ENCODE peak calls at places on chromosome 18, in eight cellular contexts. X, Y, O, L, K, C, P and H are unnamed samples.

GRCh38 chr18:9421096-9421495 is 54.2 kb upstream of the RALBP1 start:
- DNase-seq in X (no peak), Y (no peak), O (no peak), L (no peak), K (no peak), C (no peak), P (no peak), H (no peak)

GRCh38 chr18:32566960-32567359 is 96.3 kb upstream of the GAREM1 start:
- DNase-seq in X (no peak), Y (no peak), O (no peak), L (no peak), K (no peak), C (no peak), P (no peak), H (no peak)

GRCh38 chr18:66616523-66616983 is 12.7 kb upstream of the CDH19 start:
- DNase-seq in X (peak), Y (no peak), O (no peak), L (no peak), K (no peak), C (no peak), P (no peak), H (no peak)

GRCh38 chr18:73136134-73136533 is 268.3 kb upstream of the NETO1 start:
- DNase-seq in X (no peak), Y (no peak), O (no peak), L (no peak), K (no peak), C (no peak), P (no peak), H (no peak)

GRCh38 chr18:47944972-47945843 is 14.7 kb upstream of the SMAD2 start:
- DNase-seq in X (peak), Y (no peak), O (no peak), L (no peak), K (peak), C (no peak), P (peak), H (no peak)

GRCh38 chr18:67428148-67428547 is 88.4 kb downstream of the DSEL start:
- DNase-seq in X (no peak), Y (no peak), O (no peak), L (no peak), K (no peak), C (no peak), P (peak), H (no peak)

GRCh38 chr18:74234326-74235171 is 57.2 kb downstream of the CYB5A start:
- DNase-seq in X (peak), Y (no peak), O (no peak), L (no peak), K (peak), C (no peak), P (peak), H (no peak)

GRCh38 chr18:8882632-8883408 is 177.5 kb downstream of the MTCL1 start:
- DNase-seq in X (no peak), Y (no peak), O (no peak), L (no peak), K (no peak), C (no peak), P (no peak), H (no peak)

GRCh38 chr18:35525795-35526475 is 28.2 kb upstream of the INO80C start:
- DNase-seq in X (no peak), Y (no peak), O (no peak), L (no peak), K (no peak), C (no peak), P (no peak), H (no peak)

GRCh38 chr18:741931-742512 is 29.6 kb upstream of the ENOSF1 start:
- DNase-seq in X (peak), Y (no peak), O (no peak), L (no peak), K (peak), C (peak), P (peak), H (no peak)

GRCh38 chr18:64082513-64082912 is 66.4 kb downstream of the LINC00305 start:
- DNase-seq in X (no peak), Y (no peak), O (no peak), L (no peak), K (no peak), C (no peak), P (no peak), H (no peak)

GRCh38 chr18:12911025-12911927 is 27.2 kb upstream of the PTPN2 start:
- DNase-seq in X (peak), Y (peak), O (peak), L (no peak), K (no peak), C (no peak), P (no peak), H (no peak)

GRCh38 chr18:42155024-42155423 is 200.0 kb downstream of the PIK3C3 start:
- DNase-seq in X (no peak), Y (no peak), O (no peak), L (no peak), K (no peak), C (no peak), P (no peak), H (no peak)